ENCODE peak calls at places on chromosomes 6 and 20, in eight cellular contexts. C is endodermal cell; K is psoas muscle; U is fibroblast of lung; J is spleen; A is body of pancreas; Q is CD8-positive, alpha-beta memory T cell; F is mammary epithelial cell. I is an unnamed sample.

GRCh38 chr6:145015739-145016558 is 719.4 kb downstream of the EPM2A start:
- DNase-seq in C (no peak), K (no peak), U (peak; percentile 91), J (no peak), A (peak; percentile 27), Q (no peak), F (peak; percentile 86), I (no peak)

GRCh38 chr20:38514947-38515346 is 42.3 kb downstream of the RALGAPB start:
- DNase-seq in C (no peak), K (no peak), U (no peak), J (no peak), A (no peak), Q (no peak), F (no peak), I (no peak)

GRCh38 chr20:1941226-1941625 is 46.0 kb downstream of the SIRPA start:
- DNase-seq in C (no peak), K (peak; percentile 72), U (no peak), J (no peak), A (no peak), Q (no peak), F (peak; percentile 94), I (no peak)

GRCh38 chr20:63155266-63156165 is 60.4 kb downstream of the YTHDF1 start:
- DNase-seq in C (no peak), K (peak; percentile 3), U (no peak), J (peak; percentile 48), A (no peak), Q (no peak), F (no peak), I (no peak)

GRCh38 chr6:84766796-84767590 is 2.6 kb upstream of the TBX18 start:
- DNase-seq in C (peak; percentile 82), K (no peak), U (no peak), J (peak; percentile 63), A (no peak), Q (no peak), F (no peak), I (no peak)

GRCh38 chr20:23476015-23476754 is 14.7 kb upstream of the CST8 start:
- DNase-seq in C (no peak), K (no peak), U (no peak), J (no peak), A (no peak), Q (no peak), F (no peak), I (no peak)

GRCh38 chr6:21914121-21914973 is 320.8 kb downstream of the SOX4 start:
- DNase-seq in C (no peak), K (peak; percentile 62), U (peak; percentile 18), J (no peak), A (peak; percentile 81), Q (no peak), F (peak; percentile 61), I (peak; percentile 65)

GRCh38 chr6:32906539-32906938 is 34.3 kb downstream of the HLA-DMB start:
- DNase-seq in C (no peak), K (no peak), U (peak; percentile 55), J (no peak), A (no peak), Q (no peak), F (peak; percentile 46), I (no peak)

GRCh38 chr6:14925627-14926026 is 320.2 kb upstream of the JARID2 start:
- DNase-seq in C (no peak), K (no peak), U (peak; percentile 74), J (no peak), A (no peak), Q (no peak), F (no peak), I (peak; percentile 32)

GRCh38 chr6:89079611-89080213 is 839 bp upstream of the PNRC1 start:
- DNase-seq in C (peak; percentile 62), K (peak; percentile 45), U (peak; percentile 85), J (peak; percentile 85), A (peak; percentile 67), Q (peak; percentile 35), F (peak; percentile 62), I (peak; percentile 83)

GRCh38 chr20:21323640-21324039 is 20.5 kb downstream of the XRN2 start:
- DNase-seq in C (no peak), K (no peak), U (peak; percentile 85), J (no peak), A (no peak), Q (no peak), F (peak; percentile 84), I (peak; percentile 70)

GRCh38 chr20:23397961-23398360 is 23.3 kb downstream of the NAPB start:
- DNase-seq in C (no peak), K (no peak), U (peak; percentile 38), J (no peak), A (no peak), Q (no peak), F (no peak), I (no peak)

GRCh38 chr20:14732996-14733395 is 395.6 kb upstream of the FLRT3 start:
- DNase-seq in C (no peak), K (no peak), U (no peak), J (no peak), A (no peak), Q (no peak), F (no peak), I (peak; percentile 36)

GRCh38 chr20:8394308-8394945 is 262.4 kb downstream of the PLCB1 start:
- DNase-seq in C (no peak), K (no peak), U (peak; percentile 82), J (no peak), A (no peak), Q (no peak), F (peak; percentile 26), I (no peak)

GRCh38 chr20:35648836-35649235 is 15.9 kb downstream of the CPNE1 start:
- DNase-seq in C (no peak), K (no peak), U (peak; percentile 54), J (no peak), A (no peak), Q (no peak), F (no peak), I (no peak)

GRCh38 chr6:47736083-47736700 is 37.8 kb downstream of the ADGRF4 start:
- DNase-seq in C (no peak), K (no peak), U (no peak), J (no peak), A (no peak), Q (no peak), F (no peak), I (no peak)

GRCh38 chr20:25459111-25459830 is 51.8 kb downstream of the GINS1 start:
- DNase-seq in C (peak; percentile 39), K (no peak), U (no peak), J (peak; percentile 71), A (no peak), Q (no peak), F (no peak), I (no peak)

GRCh38 chr6:42777126-42777822 is 4.6 kb upstream of the BICRAL start:
- DNase-seq in C (no peak), K (no peak), U (peak; percentile 59), J (no peak), A (no peak), Q (no peak), F (no peak), I (no peak)

GRCh38 chr20:59628171-59628570 is 23.8 kb downstream of the PHACTR3 start:
- DNase-seq in C (no peak), K (no peak), U (no peak), J (peak; percentile 47), A (no peak), Q (no peak), F (no peak), I (no peak)

GRCh38 chr20:59625214-59625922 is 21.0 kb downstream of the PHACTR3 start:
- DNase-seq in C (no peak), K (no peak), U (no peak), J (no peak), A (no peak), Q (no peak), F (no peak), I (no peak)

GRCh38 chr20:59629141-59630045 is 25.1 kb downstream of the PHACTR3 start:
- DNase-seq in C (no peak), K (no peak), U (no peak), J (no peak), A (no peak), Q (no peak), F (no peak), I (no peak)

GRCh38 chr20:59624401-59624800 is 20.1 kb downstream of the PHACTR3 start:
- DNase-seq in C (no peak), K (no peak), U (no peak), J (no peak), A (no peak), Q (no peak), F (no peak), I (no peak)

GRCh38 chr20:59627298-59627697 is 23.0 kb downstream of the PHACTR3 start:
- DNase-seq in C (no peak), K (no peak), U (no peak), J (no peak), A (no peak), Q (no peak), F (no peak), I (no peak)
- H3K9me3 ChIP-seq in C (peaks cover 12% of the 10 kb centered on the region), K (no peaks in the 10 kb centered on the region), U (no peaks in the 10 kb centered on the region), J (no peaks in the 10 kb centered on the region), A (no peaks in the 10 kb centered on the region), Q (no peaks in the 10 kb centered on the region), F (no peaks in the 10 kb centered on the region), I (no peaks in the 10 kb centered on the region)

DNA sequence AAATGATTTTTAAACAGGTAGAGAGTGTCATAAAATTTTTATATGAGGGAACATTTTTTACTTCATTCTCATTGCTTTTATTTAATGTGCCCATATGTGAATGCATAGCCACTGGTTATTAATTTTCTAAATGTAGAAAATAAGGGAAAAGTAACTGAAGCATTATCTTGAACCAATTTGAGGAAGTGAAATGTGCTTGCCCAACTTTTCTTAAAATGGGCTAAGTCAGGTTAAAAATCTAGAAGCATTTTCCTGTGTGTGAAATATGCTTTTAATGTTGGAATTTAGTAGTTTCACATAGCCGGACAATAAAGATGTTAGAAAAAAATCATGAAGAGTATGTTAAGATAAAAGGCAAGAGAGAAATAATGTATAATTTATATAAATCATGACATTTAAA is 3.8 kb downstream of the SEC23B start:
- DNase-seq in C (no peak), K (no peak), U (no peak), J (no peak), A (no peak), Q (no peak), F (no peak), I (no peak)
- H3K4me3 ChIP-seq in C (no peak overlapping the region), K (no peak overlapping the region), U (no peak overlapping the region), J (no peak overlapping the region), A (no peak overlapping the region), Q (no peak overlapping the region), F (no peak overlapping the region), I (no peak overlapping the region)

GRCh38 chr6:161438430-161439030 is 164.7 kb upstream of the AGPAT4 start:
- DNase-seq in C (no peak), K (no peak), U (no peak), J (no peak), A (no peak), Q (no peak), F (no peak), I (no peak)
- H3K27ac ChIP-seq in C (no peak overlapping the region), K (peak overlapping the region; percentile 79), U (peak overlapping the region; percentile 69), J (no peak overlapping the region), A (peak overlapping the region; percentile 77), Q (peak overlapping the region; percentile 6), F (peak overlapping the region; percentile 57), I (no peak overlapping the region)

DNA sequence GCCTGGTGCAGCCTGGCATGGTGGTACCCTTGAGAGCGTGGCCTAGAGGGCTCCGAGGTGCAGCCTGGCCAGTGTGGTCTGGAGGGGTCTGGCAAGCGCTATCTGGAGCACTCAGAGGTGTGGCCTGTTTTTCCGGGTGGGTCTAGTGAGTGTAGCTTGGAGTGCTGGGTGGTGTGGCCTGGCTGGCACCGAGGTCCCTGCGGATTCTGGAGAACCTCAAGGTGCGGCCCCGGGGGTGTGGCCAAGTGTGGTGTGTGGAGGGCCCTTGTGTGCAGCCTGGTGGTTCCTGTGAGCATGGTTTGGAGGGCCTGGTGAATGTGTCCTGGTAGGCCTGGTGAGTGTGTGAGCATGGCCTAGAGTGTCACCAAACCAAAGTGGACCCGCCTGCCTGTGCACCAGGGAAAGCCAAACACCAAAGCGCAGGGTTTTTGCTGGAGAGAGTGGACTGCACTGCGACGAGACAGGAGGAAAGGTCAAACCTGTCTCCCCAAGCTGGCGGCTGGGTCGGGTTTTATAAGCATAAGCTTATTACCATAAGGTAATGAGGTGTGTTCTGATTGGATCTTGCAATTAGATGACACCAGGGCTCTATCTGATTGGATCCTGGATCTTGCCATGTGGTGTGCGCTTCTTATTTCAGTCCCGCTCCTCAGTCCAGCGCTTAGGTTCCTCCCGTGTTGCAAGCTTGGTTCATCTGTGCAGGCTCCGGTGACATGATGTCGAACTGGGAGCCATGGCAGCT is 35.7 kb downstream of the IGF2R start:
- DNase-seq in C (no peak), K (no peak), U (no peak), J (no peak), A (no peak), Q (no peak), F (no peak), I (no peak)
- H3K9me3 ChIP-seq in C (no peaks in the 10 kb centered on the region), K (no peaks in the 10 kb centered on the region), U (no peaks in the 10 kb centered on the region), J (peaks cover 6% of the 10 kb centered on the region), A (no peaks in the 10 kb centered on the region), Q (no peaks in the 10 kb centered on the region), F (no peaks in the 10 kb centered on the region), I (no peaks in the 10 kb centered on the region)